ENCODE peak calls at places on chromosomes 11 and 22, in four cellular contexts. F is naive thymus-derived CD8-positive, alpha-beta T cell; R is amniotic stem cell; A is skeletal muscle cell. M is an unnamed sample.
A peak's percentile ranks its signal among the peaks of the same experiment; 100 is the strongest.

GRCh38 chr11:78860720-78861422 is 286.2 kb upstream of the NARS2 start:
- DNase-seq in F (no peak), A (no peak), R (no peak), M (no peak)

GRCh38 chr11:133134561-133135173 is 397.6 kb downstream of the OPCML start:
- DNase-seq in A (no peak), R (no peak), F (peak; percentile 9), M (peak; percentile 1)

GRCh38 chr11:6576471-6577373 is 26.7 kb downstream of the RRP8 start:
- DNase-seq in R (no peak), A (peak; percentile 55), F (no peak), M (no peak)

GRCh38 chr11:132464939-132465338 is 1067.4 kb downstream of the OPCML start:
- DNase-seq in R (no peak), F (no peak), A (no peak), M (no peak)

GRCh38 chr11:46202149-46202548 is 75.3 kb upstream of the CREB3L1 start:
- DNase-seq in R (no peak), A (no peak), F (no peak), M (no peak)

GRCh38 chr11:116981216-116981887 is 116.9 kb downstream of the SIK3 start:
- DNase-seq in A (no peak), R (no peak), F (no peak), M (no peak)

GRCh38 chr11:19326499-19326898 is 85.8 kb upstream of the E2F8 start:
- DNase-seq in R (no peak), A (no peak), F (no peak), M (no peak)

GRCh38 chr11:122681731-122682130 is 26.2 kb downstream of the UBASH3B start:
- DNase-seq in R (no peak), A (no peak), F (no peak), M (no peak)

GRCh38 chr11:64753380-64754123 is 6.2 kb downstream of the PYGM start:
- DNase-seq in F (no peak), A (no peak), R (no peak), M (no peak)

GRCh38 chr22:37243402-37244113 is 511 bp downstream of the RAC2 start:
- DNase-seq in A (no peak), R (no peak), F (no peak), M (no peak)

GRCh38 chr11:35321111-35321510 is 98.2 kb downstream of the SLC1A2 start:
- DNase-seq in A (no peak), F (no peak), R (no peak), M (no peak)

GRCh38 chr22:16953206-16954059 is 54.6 kb downstream of the GAB4 start:
- DNase-seq in R (no peak), F (no peak), A (no peak), M (no peak)

GRCh38 chr11:124970925-124971324 is 16.9 kb downstream of the CCDC15 start:
- DNase-seq in F (no peak), A (peak; percentile 3), R (no peak), M (no peak)

GRCh38 chr22:38467904-38468760 is at the start of gene KDELR3:
- DNase-seq in R (peak; percentile 80), A (peak; percentile 40), F (peak; percentile 44), M (no peak)

GRCh38 chr11:24502425-24502824 is 5.6 kb downstream of the LUZP2 start:
- DNase-seq in A (no peak), F (no peak), R (no peak), M (no peak)

GRCh38 chr11:13135385-13136271 is 126.5 kb downstream of the RASSF10 start:
- DNase-seq in R (no peak), F (no peak), A (peak; percentile 63), M (no peak)

GRCh38 chr11:36196476-36197099 is 92.6 kb downstream of the COMMD9 start:
- DNase-seq in A (peak; percentile 52), R (no peak), F (no peak), M (no peak)

GRCh38 chr22:25347752-25348102 is 128.3 kb downstream of the CRYBB2 start:
- DNase-seq in R (no peak), A (peak; percentile 16), F (no peak), M (no peak)

GRCh38 chr11:12410006-12410728 is 32.8 kb downstream of the PARVA start:
- DNase-seq in R (no peak), F (no peak), A (no peak), M (no peak)

GRCh38 chr11:70640408-70640807 is 242.1 kb downstream of the CTTN start:
- DNase-seq in A (no peak), F (no peak), R (no peak), M (no peak)

M was measured in epithelial cell of proximal tubule.